ENCODE peak calls at places on chromosomes 4 and X, in six cellular contexts. One of them, this sample, is unnamed.

GRCh38 chr4:26238782-26239647 is 81.8 kb upstream of the RBPJ start:
- DNase-seq in CD4-positive, alpha-beta T cell: no peak
- DNase-seq in GM23338: peak; percentile 36
- DNase-seq in foreskin fibroblast: peak; percentile 61
- DNase-seq in fibroblast of villous mesenchyme: peak; percentile 46
- DNase-seq in heart left ventricle: no peak
- DNase-seq in this sample: no peak

GRCh38 chr4:138553001-138553845 is 311.1 kb upstream of the SLC7A11 start:
- DNase-seq in foreskin fibroblast: no peak
- DNase-seq in CD4-positive, alpha-beta T cell: no peak
- DNase-seq in fibroblast of villous mesenchyme: no peak
- DNase-seq in heart left ventricle: no peak
- DNase-seq in GM23338: no peak
- DNase-seq in this sample: no peak

GRCh38 chr4:176302283-176303275 is 17.2 kb upstream of the SPCS3 start:
- DNase-seq in CD4-positive, alpha-beta T cell: no peak
- DNase-seq in heart left ventricle: no peak
- DNase-seq in foreskin fibroblast: peak; percentile 56
- DNase-seq in fibroblast of villous mesenchyme: peak; percentile 69
- DNase-seq in GM23338: no peak
- DNase-seq in this sample: peak; percentile 37

GRCh38 chr4:145739840-145740239 is 59.9 kb downstream of the C4orf51 start:
- DNase-seq in fibroblast of villous mesenchyme: peak; percentile 17
- DNase-seq in heart left ventricle: no peak
- DNase-seq in GM23338: no peak
- DNase-seq in CD4-positive, alpha-beta T cell: no peak
- DNase-seq in foreskin fibroblast: no peak
- DNase-seq in this sample: no peak

GRCh38 chrX:1477801-1478458 is 25.2 kb upstream of the ASMTL start:
- DNase-seq in fibroblast of villous mesenchyme: no peak
- DNase-seq in GM23338: no peak
- DNase-seq in CD4-positive, alpha-beta T cell: no peak
- DNase-seq in heart left ventricle: no peak
- DNase-seq in foreskin fibroblast: no peak
- DNase-seq in this sample: no peak

GRCh38 chrX:133994576-133994975 is 9.2 kb upstream of the GPC3 start:
- DNase-seq in fibroblast of villous mesenchyme: peak; percentile 59
- DNase-seq in GM23338: no peak
- DNase-seq in CD4-positive, alpha-beta T cell: no peak
- DNase-seq in heart left ventricle: no peak
- DNase-seq in foreskin fibroblast: no peak
- DNase-seq in this sample: no peak

GRCh38 chr4:182764137-182764536 is 153.0 kb downstream of the DCTD start:
- DNase-seq in fibroblast of villous mesenchyme: no peak
- DNase-seq in heart left ventricle: no peak
- DNase-seq in CD4-positive, alpha-beta T cell: no peak
- DNase-seq in GM23338: no peak
- DNase-seq in foreskin fibroblast: no peak
- DNase-seq in this sample: no peak

GRCh38 chrX:118847676-118848075 is 24.1 kb downstream of the ZCCHC12 start:
- DNase-seq in GM23338: peak; percentile 75
- DNase-seq in heart left ventricle: no peak
- DNase-seq in foreskin fibroblast: peak; percentile 14
- DNase-seq in fibroblast of villous mesenchyme: peak; percentile 51
- DNase-seq in CD4-positive, alpha-beta T cell: no peak
- DNase-seq in this sample: no peak

GRCh38 chrX:115018944-115019343 is 1.5 kb upstream of the IL13RA2 start:
- DNase-seq in CD4-positive, alpha-beta T cell: no peak
- DNase-seq in foreskin fibroblast: peak; percentile 73
- DNase-seq in fibroblast of villous mesenchyme: peak; percentile 12
- DNase-seq in heart left ventricle: no peak
- DNase-seq in GM23338: no peak
- DNase-seq in this sample: no peak

GRCh38 chr4:6851962-6852361 is 57.7 kb upstream of the TBC1D14 start:
- DNase-seq in GM23338: no peak
- DNase-seq in foreskin fibroblast: no peak
- DNase-seq in CD4-positive, alpha-beta T cell: no peak
- DNase-seq in fibroblast of villous mesenchyme: no peak
- DNase-seq in heart left ventricle: no peak
- DNase-seq in this sample: no peak

GRCh38 chr4:23033796-23034195 is 341.1 kb downstream of the GBA3 start:
- DNase-seq in foreskin fibroblast: no peak
- DNase-seq in fibroblast of villous mesenchyme: peak; percentile 48
- DNase-seq in CD4-positive, alpha-beta T cell: no peak
- DNase-seq in heart left ventricle: no peak
- DNase-seq in GM23338: peak; percentile 39
- DNase-seq in this sample: peak; percentile 88

GRCh38 chrX:11499076-11500044 is 166.4 kb downstream of the ARHGAP6 start:
- DNase-seq in foreskin fibroblast: peak; percentile 54
- DNase-seq in fibroblast of villous mesenchyme: peak; percentile 66
- DNase-seq in GM23338: no peak
- DNase-seq in CD4-positive, alpha-beta T cell: no peak
- DNase-seq in heart left ventricle: no peak
- DNase-seq in this sample: peak; percentile 36

GRCh38 chr4:40648742-40649281 is 19.1 kb upstream of the RBM47 start:
- DNase-seq in foreskin fibroblast: no peak
- DNase-seq in CD4-positive, alpha-beta T cell: no peak
- DNase-seq in fibroblast of villous mesenchyme: no peak
- DNase-seq in GM23338: peak; percentile 12
- DNase-seq in heart left ventricle: peak; percentile 33
- DNase-seq in this sample: no peak

GRCh38 chr4:93029774-93030173 is 726.0 kb downstream of the GRID2 start:
- DNase-seq in GM23338: no peak
- DNase-seq in heart left ventricle: no peak
- DNase-seq in fibroblast of villous mesenchyme: no peak
- DNase-seq in CD4-positive, alpha-beta T cell: no peak
- DNase-seq in foreskin fibroblast: no peak
- DNase-seq in this sample: no peak

GRCh38 chrX:120365320-120365719 is 3.4 kb downstream of the ATP1B4 start:
- DNase-seq in heart left ventricle: peak; percentile 61
- DNase-seq in CD4-positive, alpha-beta T cell: peak; percentile 14
- DNase-seq in foreskin fibroblast: no peak
- DNase-seq in GM23338: peak; percentile 69
- DNase-seq in fibroblast of villous mesenchyme: peak; percentile 19
- DNase-seq in this sample: no peak

GRCh38 chr4:80173387-80173786 is 23.9 kb upstream of the PRDM8 start:
- DNase-seq in CD4-positive, alpha-beta T cell: peak; percentile 53
- DNase-seq in heart left ventricle: no peak
- DNase-seq in fibroblast of villous mesenchyme: peak; percentile 29
- DNase-seq in foreskin fibroblast: peak; percentile 83
- DNase-seq in GM23338: no peak
- DNase-seq in this sample: peak; percentile 44

GRCh38 chr4:126604273-126604867 is 1028.4 kb upstream of the INTU start:
- DNase-seq in fibroblast of villous mesenchyme: peak; percentile 56
- DNase-seq in foreskin fibroblast: peak; percentile 34
- DNase-seq in GM23338: peak; percentile 57
- DNase-seq in heart left ventricle: no peak
- DNase-seq in CD4-positive, alpha-beta T cell: no peak
- DNase-seq in this sample: no peak

GRCh38 chrX:16089086-16089485 is 34.3 kb upstream of the GRPR start:
- DNase-seq in GM23338: no peak
- DNase-seq in fibroblast of villous mesenchyme: no peak
- DNase-seq in CD4-positive, alpha-beta T cell: no peak
- DNase-seq in foreskin fibroblast: no peak
- DNase-seq in heart left ventricle: no peak
- DNase-seq in this sample: no peak

GRCh38 chr4:144872508-144873293 is 225.3 kb downstream of the ANAPC10 start:
- DNase-seq in fibroblast of villous mesenchyme: peak; percentile 23
- DNase-seq in foreskin fibroblast: no peak
- DNase-seq in GM23338: no peak
- DNase-seq in CD4-positive, alpha-beta T cell: no peak
- DNase-seq in heart left ventricle: no peak
- DNase-seq in this sample: no peak

GRCh38 chr4:3830774-3831528 is 64.8 kb downstream of the ADRA2C start:
- DNase-seq in foreskin fibroblast: no peak
- DNase-seq in fibroblast of villous mesenchyme: no peak
- DNase-seq in heart left ventricle: no peak
- DNase-seq in GM23338: no peak
- DNase-seq in CD4-positive, alpha-beta T cell: no peak
- DNase-seq in this sample: no peak

GRCh38 chr4:6391852-6392188 is 80.6 kb downstream of the PPP2R2C start:
- DNase-seq in heart left ventricle: no peak
- DNase-seq in fibroblast of villous mesenchyme: no peak
- DNase-seq in CD4-positive, alpha-beta T cell: no peak
- DNase-seq in GM23338: no peak
- DNase-seq in foreskin fibroblast: no peak
- DNase-seq in this sample: no peak

GRCh38 chr4:43399726-43400125 is 507.2 kb downstream of the GRXCR1 start:
- DNase-seq in heart left ventricle: no peak
- DNase-seq in CD4-positive, alpha-beta T cell: no peak
- DNase-seq in foreskin fibroblast: no peak
- DNase-seq in fibroblast of villous mesenchyme: no peak
- DNase-seq in GM23338: no peak
- DNase-seq in this sample: no peak

GRCh38 chr4:5212255-5213032 is 161.2 kb downstream of the STK32B start:
- DNase-seq in foreskin fibroblast: no peak
- DNase-seq in GM23338: no peak
- DNase-seq in CD4-positive, alpha-beta T cell: no peak
- DNase-seq in fibroblast of villous mesenchyme: no peak
- DNase-seq in heart left ventricle: no peak
- DNase-seq in this sample: no peak

GRCh38 chrX:99051639-99052038 is 1358.4 kb downstream of the PCDH19 start:
- DNase-seq in heart left ventricle: no peak
- DNase-seq in GM23338: no peak
- DNase-seq in foreskin fibroblast: no peak
- DNase-seq in fibroblast of villous mesenchyme: no peak
- DNase-seq in CD4-positive, alpha-beta T cell: no peak
- DNase-seq in this sample: no peak

DNA sequence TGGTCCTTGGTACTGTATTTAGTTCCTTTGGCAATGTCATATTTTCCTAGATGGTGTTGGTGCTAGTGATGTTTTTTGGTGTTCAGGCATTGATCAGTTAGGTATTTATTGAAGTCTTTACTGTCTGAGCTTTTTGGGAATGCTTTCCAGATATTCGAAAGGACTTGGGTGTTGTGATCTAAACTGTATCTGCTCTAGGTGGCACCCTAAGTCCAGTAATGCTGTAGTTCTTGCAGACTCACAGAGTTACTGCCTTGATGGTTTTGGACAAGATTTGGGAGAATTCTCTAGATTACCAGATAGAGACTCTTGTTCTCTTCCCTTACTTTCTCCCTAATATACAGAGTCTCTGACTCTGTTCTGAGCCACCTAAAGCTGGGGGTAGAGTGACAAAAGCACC is 513.6 kb upstream of the PITX2 start:
- DNase-seq in CD4-positive, alpha-beta T cell: no peak
- DNase-seq in GM23338: peak; percentile 48
- DNase-seq in heart left ventricle: no peak
- DNase-seq in fibroblast of villous mesenchyme: peak; percentile 55
- DNase-seq in foreskin fibroblast: peak; percentile 29
- DNase-seq in this sample: peak; percentile 37
- TF ChIP-seq CTCF in CD4-positive, alpha-beta T cell: no peak
- TF ChIP-seq CTCF in GM23338: peak; percentile 49
- TF ChIP-seq CTCF in heart left ventricle: no peak
- TF ChIP-seq CTCF in fibroblast of villous mesenchyme: peak; percentile 39
- TF ChIP-seq CTCF in foreskin fibroblast: peak; percentile 38
- TF ChIP-seq CTCF in this sample: peak; percentile 43

GRCh38 chr4:51843309-51844156 is 580 bp downstream of the DCUN1D4 start:
- DNase-seq in fibroblast of villous mesenchyme: peak; percentile 74
- DNase-seq in foreskin fibroblast: peak; percentile 56
- DNase-seq in CD4-positive, alpha-beta T cell: peak; percentile 59
- DNase-seq in GM23338: peak; percentile 61
- DNase-seq in heart left ventricle: peak; percentile 76
- DNase-seq in this sample: no peak

GRCh38 chr4:51840791-51841190 is 2.2 kb upstream of the DCUN1D4 start:
- DNase-seq in foreskin fibroblast: peak; percentile 23
- DNase-seq in fibroblast of villous mesenchyme: no peak
- DNase-seq in GM23338: no peak
- DNase-seq in heart left ventricle: no peak
- DNase-seq in CD4-positive, alpha-beta T cell: no peak
- DNase-seq in this sample: no peak

GRCh38 chr4:51844157-51845054 is 1.5 kb downstream of the DCUN1D4 start:
- DNase-seq in fibroblast of villous mesenchyme: peak; percentile 95
- DNase-seq in heart left ventricle: peak; percentile 96
- DNase-seq in CD4-positive, alpha-beta T cell: peak; percentile 76
- DNase-seq in GM23338: peak; percentile 94
- DNase-seq in foreskin fibroblast: peak; percentile 94
- DNase-seq in this sample: peak; percentile 28

GRCh38 chr4:51842167-51842553 is 793 bp upstream of the DCUN1D4 start:
- DNase-seq in heart left ventricle: peak; percentile 28
- DNase-seq in GM23338: no peak
- DNase-seq in CD4-positive, alpha-beta T cell: no peak
- DNase-seq in foreskin fibroblast: peak; percentile 18
- DNase-seq in fibroblast of villous mesenchyme: no peak
- DNase-seq in this sample: no peak

GRCh38 chr4:51842554-51843308 is at the start of gene DCUN1D4:
- DNase-seq in fibroblast of villous mesenchyme: peak; percentile 100
- DNase-seq in CD4-positive, alpha-beta T cell: peak; percentile 94
- DNase-seq in GM23338: peak; percentile 100
- DNase-seq in heart left ventricle: peak; percentile 100
- DNase-seq in foreskin fibroblast: peak; percentile 100
- DNase-seq in this sample: peak; percentile 98
- TF ChIP-seq CTCF in fibroblast of villous mesenchyme: peak; percentile 36
- TF ChIP-seq CTCF in CD4-positive, alpha-beta T cell: peak; percentile 26
- TF ChIP-seq CTCF in GM23338: no peak
- TF ChIP-seq CTCF in heart left ventricle: peak; percentile 24
- TF ChIP-seq CTCF in foreskin fibroblast: peak; percentile 23
- TF ChIP-seq CTCF in this sample: peak; percentile 52

GRCh38 chr4:157127571-157127970 is 51.6 kb downstream of the GLRB start:
- DNase-seq in heart left ventricle: no peak
- DNase-seq in foreskin fibroblast: no peak
- DNase-seq in GM23338: peak; percentile 64
- DNase-seq in CD4-positive, alpha-beta T cell: no peak
- DNase-seq in fibroblast of villous mesenchyme: no peak
- DNase-seq in this sample: no peak

DNA sequence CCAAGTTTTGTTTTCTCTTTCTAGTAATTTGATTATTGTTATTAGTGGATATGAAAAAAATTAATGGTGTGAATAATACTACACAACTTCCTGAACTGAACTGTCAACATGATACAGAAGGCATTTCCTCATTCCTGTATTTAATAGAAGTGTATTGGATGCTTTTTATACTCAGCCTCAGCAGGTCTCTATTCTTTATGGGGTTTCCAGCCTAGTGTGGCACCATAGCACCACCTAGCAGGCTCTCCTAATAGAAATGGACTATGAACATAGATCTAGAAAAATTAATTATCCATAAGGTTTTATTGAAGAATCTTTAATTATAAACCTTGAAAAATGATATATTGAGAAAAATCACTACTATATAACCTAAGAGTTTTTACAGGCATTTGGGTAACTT is 52.4 kb downstream of the GLRB start:
- DNase-seq in fibroblast of villous mesenchyme: peak; percentile 46
- DNase-seq in foreskin fibroblast: peak; percentile 40
- DNase-seq in GM23338: peak; percentile 4
- DNase-seq in CD4-positive, alpha-beta T cell: no peak
- DNase-seq in heart left ventricle: no peak
- DNase-seq in this sample: no peak
- TF ChIP-seq CTCF in fibroblast of villous mesenchyme: peak; percentile 61
- TF ChIP-seq CTCF in foreskin fibroblast: peak; percentile 65
- TF ChIP-seq CTCF in GM23338: peak; percentile 47
- TF ChIP-seq CTCF in CD4-positive, alpha-beta T cell: no peak
- TF ChIP-seq CTCF in heart left ventricle: no peak
- TF ChIP-seq CTCF in this sample: peak; percentile 27

GRCh38 chr4:155709878-155710277 is 43.2 kb downstream of the GUCY1A1 start:
- DNase-seq in fibroblast of villous mesenchyme: no peak
- DNase-seq in heart left ventricle: no peak
- DNase-seq in GM23338: no peak
- DNase-seq in CD4-positive, alpha-beta T cell: no peak
- DNase-seq in foreskin fibroblast: no peak
- DNase-seq in this sample: no peak
- TF ChIP-seq CTCF in fibroblast of villous mesenchyme: no peak
- TF ChIP-seq CTCF in heart left ventricle: no peak
- TF ChIP-seq CTCF in GM23338: no peak
- TF ChIP-seq CTCF in CD4-positive, alpha-beta T cell: no peak
- TF ChIP-seq CTCF in foreskin fibroblast: no peak
- TF ChIP-seq CTCF in this sample: no peak

GRCh38 chr4:83266689-83267088 is 17.9 kb downstream of the COQ2 start:
- DNase-seq in GM23338: no peak
- DNase-seq in foreskin fibroblast: no peak
- DNase-seq in heart left ventricle: no peak
- DNase-seq in CD4-positive, alpha-beta T cell: no peak
- DNase-seq in fibroblast of villous mesenchyme: no peak
- DNase-seq in this sample: no peak
- TF ChIP-seq CTCF in GM23338: no peak
- TF ChIP-seq CTCF in foreskin fibroblast: no peak
- TF ChIP-seq CTCF in heart left ventricle: no peak
- TF ChIP-seq CTCF in CD4-positive, alpha-beta T cell: no peak
- TF ChIP-seq CTCF in fibroblast of villous mesenchyme: no peak
- TF ChIP-seq CTCF in this sample: no peak

This sample was measured in AG04449.